ENCODE peak calls at places on chromosomes 4 and X, in eight cellular contexts. F is fibroblast of lung, Y is Panc1, Q is BJ, K is fibroblast of pulmonary artery, B is HCT116, L is psoas muscle, T is esophagus squamous epithelium. E is an unnamed sample.

GRCh38 chrX:115393271-115393670 is 103.8 kb downstream of the LUZP4 start:
- DNase-seq in F (peak), Y (no peak), Q (no peak), K (peak), B (no peak), L (no peak), T (no peak), E (peak)

GRCh38 chrX:73831500-73831899 is 268.5 kb downstream of the CHIC1 start:
- DNase-seq in F (no peak), Y (no peak), Q (no peak), K (no peak), B (no peak), L (no peak), T (no peak), E (no peak)

GRCh38 chr4:84596826-84597225 is 13.9 kb downstream of the CDS1 start:
- DNase-seq in F (no peak), Y (no peak), Q (no peak), K (no peak), B (no peak), L (no peak), T (no peak), E (no peak)

GRCh38 chrX:54550821-54551220 is 20.8 kb downstream of the GNL3L start:
- DNase-seq in F (no peak), Y (no peak), Q (no peak), K (no peak), B (no peak), L (no peak), T (no peak), E (no peak)

GRCh38 chr4:75672461-75673026 is 667 bp downstream of the G3BP2 start:
- DNase-seq in F (peak), Y (no peak), Q (no peak), K (peak), B (peak), L (peak), T (peak), E (peak)

GRCh38 chrX:48459483-48459882 is 10.6 kb downstream of the SLC38A5 start:
- DNase-seq in F (no peak), Y (no peak), Q (no peak), K (no peak), B (no peak), L (no peak), T (no peak), E (no peak)

GRCh38 chrX:48035891-48036290 is 29.1 kb downstream of the SPACA5 start:
- DNase-seq in F (no peak), Y (no peak), Q (no peak), K (peak), B (no peak), L (no peak), T (no peak), E (no peak)

GRCh38 chrX:87391742-87392141 is 125.9 kb upstream of the KLHL4 start:
- DNase-seq in F (no peak), Y (no peak), Q (no peak), K (peak), B (no peak), L (no peak), T (no peak), E (no peak)

GRCh38 chrX:140141444-140142029 is 176.2 kb upstream of the CXorf66 start:
- DNase-seq in F (no peak), Y (peak), Q (no peak), K (peak), B (peak), L (no peak), T (no peak), E (peak)

GRCh38 chr4:32662803-32663202 is 1942.6 kb downstream of the PCDH7 start:
- DNase-seq in F (no peak), Y (no peak), Q (no peak), K (no peak), B (no peak), L (no peak), T (no peak), E (no peak)

GRCh38 chr4:138111462-138112000 is 130.6 kb downstream of the SLC7A11 start:
- DNase-seq in F (peak), Y (no peak), Q (no peak), K (peak), B (peak), L (no peak), T (no peak), E (no peak)

GRCh38 chr4:40323866-40324265 is 11.3 kb upstream of the CHRNA9 start:
- DNase-seq in F (no peak), Y (no peak), Q (no peak), K (no peak), B (no peak), L (no peak), T (no peak), E (peak)

GRCh38 chrX:155056877-155057792 is 13.8 kb downstream of the CMC4 start:
- DNase-seq in F (peak), Y (no peak), Q (no peak), K (peak), B (peak), L (peak), T (no peak), E (peak)

GRCh38 chrX:13094780-13095425 is 50.5 kb upstream of the FAM9C start:
- DNase-seq in F (peak), Y (no peak), Q (no peak), K (peak), B (no peak), L (no peak), T (no peak), E (no peak)

GRCh38 chr4:176964116-176964691 is 171.5 kb upstream of the VEGFC start:
- DNase-seq in F (no peak), Y (no peak), Q (no peak), K (no peak), B (peak), L (no peak), T (no peak), E (peak)

GRCh38 chr4:183097251-183098079 is 1.6 kb upstream of the WWC2 start:
- DNase-seq in F (no peak), Y (no peak), Q (no peak), K (no peak), B (no peak), L (peak), T (no peak), E (peak)

GRCh38 chr4:47289805-47290204 is 173.7 kb downstream of the COMMD8 start:
- DNase-seq in F (no peak), Y (no peak), Q (no peak), K (no peak), B (no peak), L (no peak), T (no peak), E (no peak)

GRCh38 chr4:169800541-169800940 is 42.8 kb upstream of the HPF1 start:
- DNase-seq in F (no peak), Y (no peak), Q (no peak), K (no peak), B (no peak), L (no peak), T (no peak), E (no peak)

GRCh38 chr4:90419124-90419711 is 292.0 kb downstream of the CCSER1 start:
- DNase-seq in F (peak), Y (no peak), Q (no peak), K (peak), B (peak), L (no peak), T (no peak), E (peak)

GRCh38 chr4:44927361-44928061 is 201.2 kb upstream of the GNPDA2 start:
- DNase-seq in F (peak), Y (no peak), Q (no peak), K (peak), B (peak), L (no peak), T (no peak), E (peak)

GRCh38 chr4:108188770-108189169 is 20.0 kb upstream of the LEF1 start:
- DNase-seq in F (no peak), Y (no peak), Q (no peak), K (no peak), B (no peak), L (no peak), T (no peak), E (no peak)

GRCh38 chr4:13980317-13980716 is 352.8 kb upstream of the BOD1L1 start:
- DNase-seq in F (peak), Y (no peak), Q (peak), K (peak), B (no peak), L (no peak), T (no peak), E (peak)

GRCh38 chr4:110005461-110006056 is 92.9 kb downstream of the EGF start:
- DNase-seq in F (peak), Y (peak), Q (no peak), K (peak), B (peak), L (no peak), T (no peak), E (peak)

GRCh38 chrX:40552768-40553167 is 28.0 kb upstream of the ATP6AP2 start:
- DNase-seq in F (no peak), Y (no peak), Q (no peak), K (peak), B (no peak), L (no peak), T (no peak), E (peak)

GRCh38 chr4:77360451-77360850 is 203.4 kb downstream of the CCNG2 start:
- DNase-seq in F (no peak), Y (no peak), Q (no peak), K (no peak), B (no peak), L (no peak), T (no peak), E (no peak)

GRCh38 chr4:139524062-139524631 is 31.9 kb downstream of the SETD7 start:
- DNase-seq in F (peak), Y (no peak), Q (no peak), K (no peak), B (no peak), L (no peak), T (no peak), E (no peak)

GRCh38 chr4:8048856-8049686 is 109.4 kb upstream of the AFAP1 start:
- DNase-seq in F (no peak), Y (no peak), Q (no peak), K (no peak), B (no peak), L (no peak), T (no peak), E (no peak)

GRCh38 chrX:101931104-101931493 is 728 bp downstream of the ZMAT1 start:
- DNase-seq in F (no peak), Y (no peak), Q (no peak), K (no peak), B (no peak), L (no peak), T (no peak), E (no peak)

GRCh38 chr4:5824635-5825034 is 68.3 kb downstream of the CRMP1 start:
- DNase-seq in F (peak), Y (no peak), Q (no peak), K (peak), B (peak), L (no peak), T (no peak), E (peak)

GRCh38 chr4:25982962-25983361 is 68.9 kb downstream of the SMIM20 start:
- DNase-seq in F (peak), Y (no peak), Q (no peak), K (no peak), B (no peak), L (no peak), T (no peak), E (no peak)

GRCh38 chr4:125828316-125828715 is 513.6 kb downstream of the FAT4 start:
- DNase-seq in F (no peak), Y (no peak), Q (no peak), K (no peak), B (no peak), L (no peak), T (no peak), E (no peak)

GRCh38 chr4:159353422-159354116 is 250.7 kb downstream of the RAPGEF2 start:
- DNase-seq in F (no peak), Y (no peak), Q (no peak), K (no peak), B (no peak), L (no peak), T (no peak), E (no peak)

DNA sequence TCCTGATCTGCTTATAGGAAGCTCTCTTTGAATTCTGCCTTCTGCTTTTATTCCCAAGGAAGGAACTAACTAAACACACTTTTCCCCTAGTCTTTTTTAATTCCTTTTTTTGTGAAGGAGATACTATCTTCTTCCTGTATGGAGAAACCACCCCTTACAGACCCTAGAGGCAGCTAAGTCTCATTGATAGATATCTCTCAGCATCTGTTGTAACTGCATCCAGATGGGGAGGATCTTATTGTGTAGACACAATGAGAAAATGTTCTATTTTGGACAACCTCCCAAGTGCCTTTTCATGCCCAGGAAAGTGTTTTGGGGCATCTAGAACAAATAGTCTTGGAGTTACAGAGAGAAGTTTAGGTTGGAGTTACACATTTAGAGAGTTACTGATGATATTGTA is 64.4 kb downstream of the AFF1 start:
- DNase-seq in F (no peak), Y (no peak), Q (no peak), K (peak), B (no peak), L (no peak), T (no peak), E (no peak)
- H3K4me3 ChIP-seq in F (no peak), Y (no peak), Q (no peak), K (no peak), B (no peak), L (no peak), T (no peak), E (no peak)

GRCh38 chrX:1026263-1027015 is 186.0 kb downstream of the CRLF2 start:
- DNase-seq in F (no peak), Y (no peak), Q (no peak), K (no peak), B (no peak), L (no peak), T (no peak), E (no peak)

GRCh38 chrX:1027133-1027532 is 185.3 kb downstream of the CRLF2 start:
- DNase-seq in F (no peak), Y (no peak), Q (no peak), K (no peak), B (no peak), L (no peak), T (no peak), E (no peak)

GRCh38 chrX:1025413-1025812 is 187.0 kb downstream of the CRLF2 start:
- DNase-seq in F (no peak), Y (no peak), Q (no peak), K (no peak), B (no peak), L (no peak), T (no peak), E (no peak)

GRCh38 chrX:1029494-1029893 is 183.0 kb downstream of the CRLF2 start:
- DNase-seq in F (no peak), Y (no peak), Q (no peak), K (no peak), B (no peak), L (no peak), T (no peak), E (no peak)

DNA sequence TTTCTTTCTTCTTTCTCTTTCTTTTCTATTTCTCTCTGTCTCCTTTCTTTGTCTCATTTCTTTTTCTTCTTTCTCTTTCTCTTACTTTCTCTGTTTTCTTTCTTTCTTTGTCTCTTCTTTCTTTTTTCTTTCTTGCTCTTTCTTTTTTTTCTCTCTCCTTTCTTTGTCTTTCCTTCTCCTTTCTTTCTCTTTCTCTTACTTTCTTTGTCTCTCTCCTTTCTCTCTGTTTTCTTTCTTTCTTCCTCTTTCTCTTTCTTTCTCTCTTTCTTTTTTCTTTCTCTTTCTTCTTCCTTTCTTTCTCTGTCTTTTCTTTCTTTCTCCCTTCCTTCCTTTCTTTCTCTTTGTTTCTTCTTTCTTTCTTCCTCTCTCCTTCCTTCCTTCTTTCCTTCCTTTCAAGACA is 184.8 kb downstream of the CRLF2 start:
- DNase-seq in F (no peak), Y (no peak), Q (no peak), K (no peak), B (no peak), L (no peak), T (no peak), E (no peak)
- TF ChIP-seq CTCF in F (no peak), Y (no peak), Q (no peak), K (no peak), B (no peak), L (no peak), T (no peak), E (no peak)

DNA sequence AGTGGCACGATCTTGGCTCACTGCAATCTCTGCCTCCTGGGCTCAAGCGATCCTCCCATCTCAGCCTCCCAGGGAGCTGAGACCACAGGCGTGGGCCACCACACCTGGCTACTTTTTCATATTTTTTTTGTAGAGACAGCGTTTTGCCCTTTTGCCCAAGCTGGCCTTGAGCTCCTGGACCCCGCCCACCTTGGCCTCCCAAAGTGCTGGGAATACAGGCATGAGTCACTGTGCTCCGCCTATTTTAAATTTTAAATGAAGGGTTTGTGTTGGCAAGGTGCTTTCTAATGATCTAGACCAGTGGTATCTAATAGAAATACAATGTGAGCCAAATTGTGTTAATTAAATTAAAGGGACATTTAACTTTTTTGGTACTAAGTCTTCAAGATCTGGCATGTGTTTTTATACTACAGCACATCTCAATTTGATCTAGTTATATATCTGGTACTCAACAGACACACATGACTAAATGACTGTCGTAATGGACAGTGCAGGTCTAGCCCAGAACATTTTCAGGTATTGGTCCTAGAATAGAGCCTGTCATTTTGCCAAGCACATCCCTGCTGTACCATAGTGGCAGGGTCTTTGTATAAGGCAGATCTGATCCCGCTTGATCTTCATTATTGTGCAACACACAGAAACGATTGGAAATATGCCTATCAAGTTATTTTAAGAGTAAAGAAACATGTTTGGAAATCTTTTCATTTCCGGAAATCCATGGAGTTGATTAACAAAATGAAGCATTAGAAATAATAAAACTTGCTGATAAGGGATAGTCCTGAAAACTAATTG is 7.3 kb downstream of the PGK1 start:
- DNase-seq in F (no peak), Y (no peak), Q (no peak), K (no peak), B (no peak), L (no peak), T (no peak), E (no peak)
- H3K4me3 ChIP-seq in F (no peak), Y (no peak), Q (no peak), K (no peak), B (no peak), L (no peak), T (no peak), E (no peak)

DNA sequence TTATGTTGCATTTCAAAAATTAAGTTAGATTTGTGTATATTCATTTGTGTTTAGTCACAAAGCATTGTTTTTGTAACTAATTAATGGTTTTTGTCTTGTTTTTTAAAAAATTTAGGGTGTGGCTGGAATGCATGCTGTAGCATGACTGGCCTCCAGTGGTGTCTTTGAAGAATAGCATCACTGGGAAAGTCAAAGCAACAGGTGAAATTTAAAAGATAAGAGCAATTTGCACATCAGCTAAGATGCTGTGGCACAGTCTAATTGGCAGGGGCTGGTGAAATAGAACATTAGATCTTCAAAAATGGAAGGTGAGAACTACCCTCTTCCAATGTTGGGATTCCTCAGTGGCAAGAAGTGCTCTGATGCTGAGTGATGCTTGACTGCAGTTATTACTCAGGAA is 45.3 kb downstream of the ANK2 start:
- DNase-seq in F (peak), Y (no peak), Q (no peak), K (peak), B (peak), L (no peak), T (no peak), E (peak)
- TF ChIP-seq CTCF in F (peak), Y (peak), Q (peak), K (peak), B (peak), L (peak), T (peak), E (peak)

GRCh38 chr4:2040391-2041233 is 18.5 kb upstream of the NAT8L start:
- DNase-seq in F (no peak), Y (no peak), Q (no peak), K (no peak), B (no peak), L (no peak), T (no peak), E (no peak)
- H3K4me3 ChIP-seq in F (no peak), Y (peak), Q (peak), K (peak), B (peak), L (peak), T (peak), E (peak)

E was measured in fibroblast of mammary gland.